ENCODE peak calls at places on chromosomes 16 and 17, in eight cellular contexts. R, D, C, U, N, B, K and J are unnamed samples.

GRCh38 chr16:77833906-77834599 is 45.7 kb downstream of the VAT1L start:
- DNase-seq in R (no peak), D (no peak), C (no peak), U (no peak), N (no peak), B (peak), K (no peak), J (no peak)

GRCh38 chr16:51445250-51445649 is 294.2 kb upstream of the SALL1 start:
- DNase-seq in R (no peak), D (no peak), C (no peak), U (no peak), N (no peak), B (no peak), K (no peak), J (no peak)

GRCh38 chr17:74773871-74774286 is 2.3 kb downstream of the NAT9 start:
- DNase-seq in R (no peak), D (no peak), C (no peak), U (no peak), N (no peak), B (no peak), K (no peak), J (no peak)

GRCh38 chr16:31476305-31477219 is 4.6 kb downstream of the TGFB1I1 start:
- DNase-seq in R (peak), D (peak), C (peak), U (peak), N (peak), B (peak), K (no peak), J (no peak)

GRCh38 chr16:56247808-56248207 is 56.5 kb downstream of the GNAO1 start:
- DNase-seq in R (no peak), D (no peak), C (no peak), U (no peak), N (no peak), B (no peak), K (no peak), J (no peak)

GRCh38 chr16:80583466-80583865 is 42.7 kb downstream of the DYNLRB2 start:
- DNase-seq in R (no peak), D (peak), C (peak), U (peak), N (no peak), B (no peak), K (no peak), J (no peak)

GRCh38 chr17:57940653-57941329 is 14.4 kb downstream of the CUEDC1 start:
- DNase-seq in R (no peak), D (no peak), C (peak), U (no peak), N (no peak), B (no peak), K (no peak), J (no peak)

GRCh38 chr17:64256913-64257807 is 5.9 kb downstream of the TEX2 start:
- DNase-seq in R (no peak), D (no peak), C (no peak), U (no peak), N (no peak), B (no peak), K (no peak), J (no peak)

GRCh38 chr17:80504671-80505413 is 28.4 kb upstream of the NPTX1 start:
- DNase-seq in R (no peak), D (no peak), C (no peak), U (no peak), N (no peak), B (no peak), K (no peak), J (peak)

GRCh38 chr16:4309102-4309832 is 6.6 kb upstream of the GLIS2 start:
- DNase-seq in R (no peak), D (no peak), C (no peak), U (no peak), N (no peak), B (no peak), K (no peak), J (no peak)

GRCh38 chr17:45325810-45326209 is 9.0 kb upstream of the MAP3K14 start:
- DNase-seq in R (no peak), D (no peak), C (no peak), U (no peak), N (no peak), B (no peak), K (no peak), J (no peak)

GRCh38 chr17:75205037-75205792 is at the start of gene NUP85:
- DNase-seq in R (peak), D (peak), C (peak), U (peak), N (peak), B (peak), K (peak), J (peak)

GRCh38 chr17:5380491-5381135 is 38.8 kb downstream of the NUP88 start:
- DNase-seq in R (no peak), D (no peak), C (no peak), U (no peak), N (no peak), B (no peak), K (no peak), J (no peak)

GRCh38 chr17:60920107-60920506 is 242.5 kb downstream of the BCAS3 start:
- DNase-seq in R (no peak), D (no peak), C (no peak), U (no peak), N (no peak), B (no peak), K (no peak), J (no peak)

GRCh38 chr17:21210411-21211076 is 3.4 kb downstream of the TMEM11 start:
- DNase-seq in R (no peak), D (no peak), C (no peak), U (no peak), N (peak), B (no peak), K (no peak), J (no peak)

GRCh38 chr17:77281024-77281903 is 140.5 kb downstream of the SEC14L1 start:
- DNase-seq in R (peak), D (peak), C (no peak), U (peak), N (no peak), B (peak), K (peak), J (peak)

GRCh38 chr16:886084-886543 is 84.7 kb downstream of the LMF1 start:
- DNase-seq in R (no peak), D (no peak), C (peak), U (peak), N (no peak), B (peak), K (peak), J (no peak)

GRCh38 chr16:12097523-12098428 is 121.2 kb downstream of the SNX29 start:
- DNase-seq in R (no peak), D (no peak), C (peak), U (no peak), N (no peak), B (peak), K (no peak), J (no peak)

GRCh38 chr17:40568074-40568836 is 3.0 kb upstream of the CCR7 start:
- DNase-seq in R (no peak), D (no peak), C (no peak), U (no peak), N (no peak), B (no peak), K (no peak), J (no peak)

GRCh38 chr16:51431517-51432241 is 280.6 kb upstream of the SALL1 start:
- DNase-seq in R (no peak), D (no peak), C (peak), U (no peak), N (no peak), B (peak), K (no peak), J (peak)

GRCh38 chr17:62627219-62627903 is at the start of gene MRC2:
- DNase-seq in R (no peak), D (peak), C (no peak), U (peak), N (no peak), B (peak), K (no peak), J (peak)

GRCh38 chr16:84916156-84916555 is 95.2 kb downstream of the ZDHHC7 start:
- DNase-seq in R (no peak), D (no peak), C (no peak), U (peak), N (no peak), B (no peak), K (no peak), J (no peak)

GRCh38 chr17:44628234-44629188 is 27.8 kb upstream of the MEIOC start:
- DNase-seq in R (no peak), D (no peak), C (peak), U (peak), N (no peak), B (peak), K (no peak), J (no peak)